ENCODE peak calls at places on chromosomes 5 and 9, in seven cellular contexts. I, G, P, J, N, W and R are unnamed samples.

GRCh38 chr5:1666812-1667588 is 132.6 kb downstream of the MRPL36 start:
- DNase-seq in I (no peak), J (no peak), G (peak; percentile 41), P (no peak), N (peak; percentile 36), W (peak; percentile 23), R (no peak)

GRCh38 chr5:61906820-61907219 is 399.2 kb upstream of the KIF2A start:
- DNase-seq in W (no peak), P (no peak), N (no peak), J (no peak), G (no peak), I (no peak), R (no peak)

GRCh38 chr5:41843456-41844112 is 26.6 kb downstream of the OXCT1 start:
- DNase-seq in J (peak; percentile 36), N (no peak), I (peak; percentile 57), P (no peak), G (no peak), W (no peak), R (no peak)

GRCh38 chr5:15376088-15376487 is 123.9 kb upstream of the FBXL7 start:
- DNase-seq in G (no peak), P (no peak), W (no peak), J (no peak), N (no peak), I (no peak), R (no peak)

GRCh38 chr5:58012103-58012502 is 447.8 kb downstream of the PLK2 start:
- DNase-seq in P (no peak), W (no peak), I (no peak), N (no peak), J (no peak), G (no peak), R (no peak)

GRCh38 chr5:61281686-61282085 is 50.4 kb upstream of the ZSWIM6 start:
- DNase-seq in I (no peak), W (no peak), G (no peak), N (no peak), J (no peak), P (no peak), R (no peak)

GRCh38 chr5:54021413-54022155 is 288.8 kb downstream of the ARL15 start:
- DNase-seq in J (no peak), I (no peak), P (no peak), G (no peak), W (no peak), N (no peak), R (no peak)

GRCh38 chr5:138032572-138033274 is at the start of gene FAM13B:
- DNase-seq in G (peak; percentile 76), W (peak; percentile 76), J (peak; percentile 46), N (peak; percentile 75), P (peak; percentile 80), I (peak; percentile 80), R (peak; percentile 78)

GRCh38 chr5:88675159-88675757 is 207.7 kb downstream of the MEF2C start:
- DNase-seq in I (no peak), J (no peak), P (no peak), N (no peak), W (no peak), G (no peak), R (no peak)

GRCh38 chr5:135208555-135209494 is 174.8 kb upstream of the PITX1 start:
- DNase-seq in J (peak; percentile 79), I (peak; percentile 27), N (no peak), G (no peak), W (no peak), P (no peak), R (no peak)

GRCh38 chr5:58974601-58975000 is 391.7 kb downstream of the RAB3C start:
- DNase-seq in J (no peak), N (no peak), G (no peak), P (no peak), I (no peak), W (no peak), R (no peak)

GRCh38 chr5:59222687-59223511 is 640.0 kb downstream of the RAB3C start:
- DNase-seq in G (no peak), I (peak; percentile 57), W (no peak), N (no peak), P (no peak), J (no peak), R (no peak)

GRCh38 chr9:107868166-107868565 is 378.6 kb upstream of the KLF4 start:
- DNase-seq in J (no peak), I (no peak), P (no peak), W (no peak), N (no peak), G (no peak), R (no peak)

GRCh38 chr9:10649076-10649475 is 36.3 kb upstream of the PTPRD start:
- DNase-seq in G (no peak), I (no peak), N (no peak), P (no peak), W (no peak), J (no peak), R (no peak)

GRCh38 chr9:83299556-83299955 is 236.6 kb upstream of the RASEF start:
- DNase-seq in J (no peak), P (no peak), I (no peak), N (no peak), G (no peak), W (no peak), R (no peak)

GRCh38 chr9:119838210-119838609 is 469.0 kb upstream of the BRINP1 start:
- DNase-seq in N (no peak), P (no peak), I (no peak), J (no peak), W (no peak), G (no peak), R (no peak)

GRCh38 chr5:66306844-66307315 is 162.8 kb downstream of the SREK1 start:
- DNase-seq in N (no peak), G (no peak), W (no peak), P (no peak), I (no peak), J (no peak), R (no peak)

GRCh38 chr5:40437452-40437861 is 242.3 kb upstream of the PTGER4 start:
- DNase-seq in J (no peak), I (no peak), P (no peak), N (no peak), W (peak; percentile 16), G (peak; percentile 38), R (no peak)

GRCh38 chr9:83511051-83511450 is 27.1 kb downstream of the FRMD3 start:
- DNase-seq in W (no peak), G (no peak), N (no peak), I (no peak), P (no peak), J (no peak), R (no peak)

GRCh38 chr9:21323091-21323490 is 12.1 kb downstream of the KLHL9 start:
- DNase-seq in N (no peak), P (no peak), W (no peak), I (no peak), J (no peak), G (no peak), R (no peak)

GRCh38 chr9:93259490-93260289 is 75.8 kb downstream of the WNK2 start:
- DNase-seq in P (no peak), J (no peak), N (no peak), G (no peak), I (peak; percentile 16), W (no peak), R (no peak)

GRCh38 chr5:57493034-57493433 is 10.4 kb upstream of the ACTBL2 start:
- DNase-seq in P (no peak), J (no peak), G (no peak), N (no peak), W (no peak), I (no peak), R (no peak)

GRCh38 chr5:71778678-71779276 is 59.7 kb downstream of the CARTPT start:
- DNase-seq in W (no peak), G (no peak), N (no peak), I (no peak), P (no peak), J (peak; percentile 15), R (no peak)

GRCh38 chr5:20497356-20497755 is 509.4 kb upstream of the CDH18 start:
- DNase-seq in N (no peak), W (no peak), G (no peak), I (no peak), P (no peak), J (peak; percentile 68), R (no peak)

DNA sequence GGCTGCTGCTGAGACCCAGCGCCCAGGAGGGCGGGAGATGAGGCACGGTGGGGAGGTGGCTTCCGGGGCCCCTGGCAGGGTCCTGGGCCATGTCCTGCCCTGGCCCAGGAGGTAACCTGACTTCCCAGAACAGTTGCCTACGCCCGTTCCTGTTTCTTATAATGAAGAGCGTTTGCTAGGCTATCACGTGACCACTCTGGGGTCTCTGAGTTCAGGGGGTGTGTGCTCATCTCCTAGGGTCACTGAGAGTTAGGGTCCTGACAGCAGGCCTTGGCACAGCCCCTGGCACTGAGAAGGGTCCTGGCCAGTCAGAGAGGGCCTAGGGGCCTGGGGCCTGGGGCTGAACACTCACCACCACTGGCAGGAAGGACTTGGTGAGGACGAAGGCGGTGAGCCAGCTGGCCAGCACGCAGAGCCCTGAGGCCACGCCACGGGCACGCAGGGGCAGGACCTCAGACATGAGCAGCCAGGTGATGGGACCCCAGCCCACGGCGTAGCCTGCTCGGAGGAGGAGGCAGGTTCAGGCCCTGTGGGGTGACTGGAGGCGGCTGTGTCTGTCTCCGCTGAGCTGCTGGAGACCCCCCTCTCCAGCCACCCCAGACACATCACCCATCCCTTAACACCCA is 6.0 kb downstream of the SLC2A6 start:
- DNase-seq in P (no peak), G (no peak), W (no peak), I (no peak), J (no peak), N (no peak), R (no peak)
- H3K9me3 ChIP-seq in P (no peaks in the 10 kb centered on the region), G (no peaks in the 10 kb centered on the region), W (no peaks in the 10 kb centered on the region), I (no peaks in the 10 kb centered on the region), J (no peaks in the 10 kb centered on the region), N (no peaks in the 10 kb centered on the region), R (no peaks in the 10 kb centered on the region)

GRCh38 chr5:158451983-158452710 is 593.2 kb upstream of the CLINT1 start:
- DNase-seq in G (no peak), J (no peak), I (no peak), W (no peak), N (no peak), P (no peak), R (no peak)
- H3K9me3 ChIP-seq in G (no peaks in the 10 kb centered on the region), J (peaks cover 19% of the 10 kb centered on the region), I (no peaks in the 10 kb centered on the region), W (no peaks in the 10 kb centered on the region), N (no peaks in the 10 kb centered on the region), P (no peaks in the 10 kb centered on the region), R (no peaks in the 10 kb centered on the region)

DNA sequence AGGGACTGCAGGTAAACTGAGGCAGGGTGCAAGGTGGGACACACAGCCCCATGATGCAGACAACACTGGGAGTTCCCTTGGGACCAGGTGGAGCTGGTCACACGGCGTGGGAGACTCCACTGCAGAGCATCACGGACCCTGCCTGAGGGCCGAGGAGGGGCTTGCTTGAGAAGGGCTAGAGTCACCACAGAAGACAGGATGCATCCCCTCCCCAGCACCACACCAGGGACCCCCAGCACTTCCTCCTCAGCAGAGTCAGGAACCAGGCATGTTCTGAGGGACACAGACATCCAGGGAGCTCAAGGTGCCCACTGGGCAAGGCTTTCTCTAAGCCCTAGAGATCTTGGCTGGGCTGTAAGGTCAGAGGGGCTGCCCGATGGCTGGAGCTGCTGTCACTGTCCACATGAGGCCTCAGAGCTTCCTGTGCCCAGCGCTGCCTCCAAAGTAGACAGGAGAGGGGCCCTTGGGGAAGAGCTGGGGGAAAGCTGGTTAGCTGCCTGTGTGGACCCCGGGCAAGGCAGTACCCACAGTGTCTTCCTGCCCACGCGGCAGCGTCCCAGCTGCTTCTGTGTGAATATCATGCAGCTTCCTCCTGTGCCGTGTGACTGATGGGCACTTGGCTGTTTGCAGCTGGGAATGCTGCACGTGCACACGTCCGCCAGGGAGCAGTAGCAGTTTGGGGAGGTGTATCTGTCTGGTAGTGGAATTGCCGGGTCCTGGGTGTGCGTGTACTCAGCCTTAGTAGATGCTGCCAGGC is 176.6 kb downstream of the CACNA1B start:
- DNase-seq in J (no peak), N (no peak), P (no peak), I (no peak), G (no peak), W (no peak), R (no peak)
- H3K9me3 ChIP-seq in J (no peaks in the 10 kb centered on the region), N (no peaks in the 10 kb centered on the region), P (no peaks in the 10 kb centered on the region), I (no peaks in the 10 kb centered on the region), G (no peaks in the 10 kb centered on the region), W (no peaks in the 10 kb centered on the region), R (no peaks in the 10 kb centered on the region)

GRCh38 chr9:103210607-103211006 is 215.5 kb downstream of the CYLC2 start:
- DNase-seq in P (no peak), G (no peak), N (no peak), W (no peak), I (no peak), J (no peak), R (no peak)
- H3K9me3 ChIP-seq in P (peaks cover 40% of the 10 kb centered on the region), G (no peaks in the 10 kb centered on the region), N (no peaks in the 10 kb centered on the region), W (no peaks in the 10 kb centered on the region), I (no peaks in the 10 kb centered on the region), J (peaks cover 30% of the 10 kb centered on the region), R (no peaks in the 10 kb centered on the region)